ENCODE peak calls at places on chromosomes 6 and 20, in four cellular contexts. E is A549, H is HepG2, L is H1. A is an unnamed sample.

GRCh38 chr6:36526066-36526465 is 21.2 kb downstream of the STK38 start:
- DNase-seq in E (no peak), H (no peak), L (no peak), A (no peak)

GRCh38 chr6:88377976-88378580 is 211.9 kb upstream of the CNR1 start:
- DNase-seq in E (no peak), H (no peak), L (no peak), A (peak)

GRCh38 chr6:26500102-26500501 is at the start of gene BTN1A1:
- DNase-seq in E (no peak), H (no peak), L (no peak), A (no peak)

GRCh38 chr6:34852406-34853085 is 35.3 kb downstream of the TAF11 start:
- DNase-seq in E (no peak), H (no peak), L (no peak), A (no peak)

GRCh38 chr20:63091901-63092659 is 85.3 kb upstream of the BHLHE23 start:
- DNase-seq in E (no peak), H (no peak), L (no peak), A (no peak)

GRCh38 chr6:33199687-33200233 is 705 bp downstream of the RXRB start:
- DNase-seq in E (peak), H (peak), L (no peak), A (peak)

GRCh38 chr6:157670466-157671186 is 152.4 kb upstream of the SNX9 start:
- DNase-seq in E (no peak), H (no peak), L (no peak), A (no peak)

GRCh38 chr6:91097316-91097878 is 510.5 kb upstream of the MAP3K7 start:
- DNase-seq in E (no peak), H (no peak), L (no peak), A (no peak)

GRCh38 chr20:62617711-62618483 is 24.4 kb upstream of the SLCO4A1 start:
- DNase-seq in E (no peak), H (peak), L (no peak), A (no peak)

GRCh38 chr6:14924126-14925024 is 321.5 kb upstream of the JARID2 start:
- DNase-seq in E (no peak), H (no peak), L (peak), A (no peak)

GRCh38 chr6:160990847-160991410 is 640 bp upstream of the MAP3K4 start:
- DNase-seq in E (no peak), H (no peak), L (no peak), A (no peak)

GRCh38 chr6:135870722-135871121 is 19.2 kb downstream of the PDE7B start:
- DNase-seq in E (no peak), H (no peak), L (no peak), A (no peak)

GRCh38 chr6:37175332-37176267 is 5.6 kb downstream of the PIM1 start:
- DNase-seq in E (no peak), H (no peak), L (no peak), A (no peak)

GRCh38 chr6:141451508-141452353 is 681.0 kb upstream of the GJE1 start:
- DNase-seq in E (peak), H (no peak), L (no peak), A (no peak)

GRCh38 chr20:62995481-62995880 is 11.3 kb downstream of the BHLHE23 start:
- DNase-seq in E (no peak), H (no peak), L (no peak), A (no peak)

GRCh38 chr20:58816957-58817651 is 33.6 kb downstream of the GNAS-AS1 start:
- DNase-seq in E (no peak), H (no peak), L (no peak), A (no peak)

GRCh38 chr6:52596371-52597028 is 19.6 kb upstream of the TRAM2 start:
- DNase-seq in E (no peak), H (peak), L (no peak), A (no peak)

GRCh38 chr20:59258103-59258705 is 42.2 kb upstream of the EDN3 start:
- DNase-seq in E (no peak), H (no peak), L (no peak), A (no peak)

GRCh38 chr6:79687759-79688158 is 56.6 kb downstream of the SH3BGRL2 start:
- DNase-seq in E (no peak), H (peak), L (no peak), A (peak)

GRCh38 chr6:69735029-69735428 is 61.8 kb downstream of the LMBRD1 start:
- DNase-seq in E (no peak), H (no peak), L (no peak), A (no peak)

GRCh38 chr20:63309261-63310071 is 16.5 kb downstream of the COL20A1 start:
- DNase-seq in E (peak), H (peak), L (peak), A (peak)

GRCh38 chr6:169944415-169944814 is 193.0 kb downstream of the ERMARD start:
- DNase-seq in E (no peak), H (no peak), L (no peak), A (no peak)

GRCh38 chr6:113146878-113147277 is 710.3 kb upstream of the MARCKS start:
- DNase-seq in E (no peak), H (no peak), L (no peak), A (no peak)

GRCh38 chr20:15060265-15061060 is 723.1 kb upstream of the FLRT3 start:
- DNase-seq in E (no peak), H (peak), L (no peak), A (no peak)

GRCh38 chr20:48556956-48557355 is 270.8 kb downstream of the PREX1 start:
- DNase-seq in E (no peak), H (no peak), L (no peak), A (no peak)

GRCh38 chr20:44714701-44715494 is at the start of gene CCN5:
- DNase-seq in E (peak), H (peak), L (no peak), A (peak)

GRCh38 chr6:13425971-13426931 is 61.1 kb downstream of the GFOD1 start:
- DNase-seq in E (no peak), H (no peak), L (no peak), A (no peak)

GRCh38 chr20:47862841-47863240 is 77.6 kb upstream of the SULF2 start:
- DNase-seq in E (no peak), H (no peak), L (no peak), A (no peak)

GRCh38 chr6:149951096-149951495 is 9.3 kb downstream of the ULBP2 start:
- DNase-seq in E (no peak), H (no peak), L (peak), A (no peak)

GRCh38 chr6:79249136-79249535 is 14.7 kb upstream of the HMGN3 start:
- DNase-seq in E (no peak), H (no peak), L (no peak), A (no peak)

GRCh38 chr20:38430679-38431325 is 4.3 kb downstream of the SNHG17 start:
- DNase-seq in E (no peak), H (no peak), L (no peak), A (no peak)

GRCh38 chr6:125791151-125791819 is 525 bp downstream of the NCOA7 start:
- DNase-seq in E (peak), H (peak), L (no peak), A (peak)

GRCh38 chr6:113997106-113997505 is 26.2 kb upstream of the HDAC2 start:
- DNase-seq in E (peak), H (no peak), L (no peak), A (no peak)

GRCh38 chr6:167827588-167828324 is 1.0 kb downstream of the AFDN start:
- DNase-seq in E (peak), H (peak), L (peak), A (peak)

GRCh38 chr20:24970743-24971142 is 21.7 kb downstream of the CST7 start:
- DNase-seq in E (no peak), H (no peak), L (peak), A (no peak)

GRCh38 chr20:24970030-24970553 is 21.0 kb downstream of the CST7 start:
- DNase-seq in E (no peak), H (no peak), L (peak), A (no peak)

GRCh38 chr20:24969203-24970029 is 20.3 kb downstream of the CST7 start:
- DNase-seq in E (no peak), H (no peak), L (peak), A (no peak)

GRCh38 chr20:24971702-24972101 is 20.8 kb downstream of the APMAP start:
- DNase-seq in E (no peak), H (no peak), L (no peak), A (no peak)

DNA sequence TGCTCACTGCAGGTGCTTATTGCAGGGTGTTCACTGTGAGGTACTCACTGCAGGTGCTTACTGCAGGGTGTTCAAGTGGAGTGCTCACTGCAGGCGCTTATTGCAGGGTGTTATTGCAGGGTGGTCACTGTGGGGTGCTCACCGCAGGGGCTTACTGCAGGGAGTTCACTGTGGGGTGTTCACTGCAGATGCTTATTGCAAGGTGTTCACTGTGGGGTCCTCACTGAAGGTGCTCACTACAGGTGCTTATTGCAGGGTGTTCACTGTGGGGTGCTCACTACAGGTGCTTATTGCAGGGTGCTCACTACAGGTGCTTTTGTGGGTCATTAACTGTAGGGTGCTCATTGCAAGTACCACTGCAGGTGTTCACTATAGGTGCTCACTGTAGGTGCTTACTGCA is 20.2 kb downstream of the APMAP start:
- DNase-seq in E (no peak), H (no peak), L (no peak), A (no peak)
- TF ChIP-seq RNF2 in E (no peak), H (no peak), L (no peak), A (no peak)

DNA sequence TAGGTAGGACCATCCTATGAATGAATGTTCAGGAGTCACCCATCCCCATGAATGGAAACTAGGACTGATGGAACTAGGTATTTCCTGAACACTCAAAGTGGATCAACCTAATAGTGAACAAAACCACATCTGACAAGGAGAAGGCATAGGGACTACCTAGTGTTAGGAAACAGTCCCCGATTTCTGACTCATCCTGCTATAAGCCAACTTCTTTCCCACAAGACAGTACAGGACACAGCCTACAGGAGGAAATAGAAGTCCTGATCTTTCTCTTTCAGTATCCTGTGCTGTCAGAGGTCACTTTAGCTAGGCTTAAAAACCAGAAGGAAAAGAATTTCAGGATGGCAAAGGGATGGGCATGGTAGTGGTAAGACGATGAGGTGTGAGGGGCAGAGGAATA is 19.5 kb upstream of the GMDS start:
- DNase-seq in E (no peak), H (no peak), L (no peak), A (no peak)
- TF ChIP-seq RNF2 in E (no peak), H (no peak), L (no peak), A (no peak)

DNA sequence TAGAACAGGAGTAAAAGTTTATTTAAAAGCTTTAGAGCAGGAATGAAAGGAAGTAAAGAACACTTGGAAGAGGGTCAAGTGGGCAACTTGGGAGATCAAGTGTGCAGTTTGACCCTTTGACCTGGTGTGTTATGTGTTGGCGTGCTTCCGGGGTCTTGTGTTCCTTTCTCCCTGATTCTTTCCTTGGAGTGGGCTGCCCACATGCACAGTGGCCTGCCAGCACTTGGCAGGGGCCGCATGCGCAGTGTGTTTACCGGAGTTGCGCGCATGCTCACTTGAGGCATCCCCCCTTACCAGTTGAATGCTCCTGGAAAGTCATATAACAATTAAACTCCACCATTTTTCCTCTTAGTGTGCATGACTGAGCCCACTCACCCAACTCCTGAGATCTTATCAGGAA is 160.3 kb downstream of the ADAT2 start:
- DNase-seq in E (no peak), H (no peak), L (no peak), A (no peak)
- TF ChIP-seq RNF2 in E (no peak), H (no peak), L (no peak), A (no peak)

DNA sequence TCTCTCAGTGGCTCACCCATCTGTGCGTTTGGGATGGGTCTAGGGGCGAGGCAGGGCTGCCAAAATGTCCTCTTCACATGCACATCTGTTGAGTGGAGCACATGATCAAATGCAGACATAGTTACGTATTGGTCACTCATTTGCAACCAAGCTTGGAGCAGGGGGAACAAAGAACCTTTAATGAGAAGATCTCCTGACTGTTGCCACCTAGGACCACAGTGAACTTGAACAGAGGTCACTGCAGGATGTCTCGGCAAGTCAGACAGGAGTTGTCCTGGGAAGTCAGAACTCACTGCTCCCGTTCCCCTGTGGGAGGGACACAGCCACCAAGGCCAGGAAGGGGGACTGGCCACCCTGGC is 73.4 kb downstream of the SSR1 start:
- DNase-seq in E (no peak), H (peak), L (no peak), A (no peak)
- TF ChIP-seq RNF2 in E (no peak), H (no peak), L (no peak), A (no peak)

GRCh38 chr6:134551245-134551960 is 233.5 kb upstream of the SGK1 start:
- DNase-seq in E (peak), H (no peak), L (no peak), A (no peak)
- TF ChIP-seq RNF2 in E (no peak), H (no peak), L (no peak), A (no peak)

GRCh38 chr20:34578040-34578439 is 19.5 kb downstream of the MAP1LC3A start:
- DNase-seq in E (no peak), H (no peak), L (no peak), A (no peak)
- TF ChIP-seq RNF2 in E (no peak), H (no peak), L (no peak), A (no peak)

GRCh38 chr20:50574108-50574507 is 63.9 kb downstream of the PTPN1 start:
- DNase-seq in E (no peak), H (no peak), L (no peak), A (no peak)
- TF ChIP-seq RNF2 in E (no peak), H (no peak), L (no peak), A (no peak)

A was measured in K562.